ENCODE peak calls at places on chromosomes 13 and 19, in ten cellular contexts. N is H1; L is right atrium auricular region; A is transverse colon; Z is cardiac muscle cell; B is effector memory CD4-positive, alpha-beta T cell; M is thoracic aorta; D is GM23338; W is GM23248; I is spleen. H is an unnamed sample.

GRCh38 chr13:85806553-85807175 is 7.4 kb upstream of the SLITRK6 start:
- DNase-seq in A (no peak), W (peak; percentile 47), L (no peak), M (no peak), Z (peak; percentile 72), B (no peak), I (no peak), D (peak; percentile 82), N (no peak), H (no peak)

GRCh38 chr13:51679616-51680015 is 95.4 kb downstream of the WDFY2 start:
- DNase-seq in M (no peak), L (no peak), I (no peak), A (no peak), W (no peak), D (no peak), N (no peak), Z (no peak), B (no peak), H (no peak)

GRCh38 chr19:18291590-18292459 is 10.4 kb upstream of the JUND start:
- DNase-seq in L (peak; percentile 87), D (peak; percentile 86), I (peak; percentile 98), B (peak; percentile 65), M (peak; percentile 66), Z (peak; percentile 85), A (peak; percentile 90), N (peak; percentile 88), W (peak; percentile 86), H (no peak)

GRCh38 chr13:26956532-26957142 is 196.1 kb upstream of the GPR12 start:
- DNase-seq in B (no peak), W (no peak), D (no peak), I (no peak), L (no peak), A (peak; percentile 72), N (no peak), M (no peak), Z (no peak), H (no peak)

GRCh38 chr19:21823224-21823623 is 12.8 kb downstream of the ZNF43 start:
- DNase-seq in Z (no peak), L (no peak), W (no peak), A (no peak), I (no peak), N (no peak), D (no peak), B (no peak), M (no peak), H (no peak)

GRCh38 chr13:25927966-25928365 is 123.8 kb downstream of the SHISA2 start:
- DNase-seq in M (no peak), A (no peak), W (no peak), N (no peak), Z (no peak), L (no peak), D (no peak), I (no peak), B (no peak), H (no peak)

GRCh38 chr13:40376867-40377266 is 289.6 kb downstream of the FOXO1 start:
- DNase-seq in N (peak; percentile 34), M (no peak), D (no peak), Z (no peak), B (no peak), A (no peak), I (no peak), W (no peak), L (no peak), H (no peak)

GRCh38 chr13:44237276-44237767 is 136.3 kb upstream of the SERP2 start:
- DNase-seq in B (no peak), W (peak; percentile 98), N (no peak), D (no peak), L (peak; percentile 95), M (peak; percentile 51), A (peak; percentile 47), Z (peak; percentile 40), I (no peak), H (no peak)

GRCh38 chr13:24381539-24382265 is 72.3 kb downstream of the C1QTNF9 start:
- DNase-seq in L (no peak), B (no peak), A (no peak), I (no peak), W (peak; percentile 79), M (no peak), Z (no peak), N (peak; percentile 45), D (peak; percentile 35), H (peak; percentile 77)

GRCh38 chr19:31349160-31349881 is at the start of gene TSHZ3:
- DNase-seq in I (peak; percentile 91), M (no peak), A (peak; percentile 72), Z (peak; percentile 61), D (peak; percentile 85), W (peak; percentile 84), L (peak; percentile 80), N (peak; percentile 80), B (no peak), H (no peak)

GRCh38 chr19:6233827-6234511 is 45.8 kb downstream of the MLLT1 start:
- DNase-seq in Z (no peak), I (peak; percentile 89), W (no peak), B (no peak), L (no peak), N (no peak), A (no peak), M (no peak), D (no peak), H (no peak)

GRCh38 chr19:428144-428543 is 19.2 kb upstream of the C2CD4C start:
- DNase-seq in A (no peak), L (no peak), N (no peak), W (no peak), Z (no peak), B (no peak), I (no peak), D (no peak), M (no peak), H (no peak)

GRCh38 chr19:51514866-51515481 is 13.4 kb upstream of the SIGLEC12 start:
- DNase-seq in M (no peak), B (no peak), L (no peak), D (peak; percentile 82), Z (peak; percentile 51), W (peak; percentile 65), I (no peak), A (no peak), N (no peak), H (peak; percentile 70)

DNA sequence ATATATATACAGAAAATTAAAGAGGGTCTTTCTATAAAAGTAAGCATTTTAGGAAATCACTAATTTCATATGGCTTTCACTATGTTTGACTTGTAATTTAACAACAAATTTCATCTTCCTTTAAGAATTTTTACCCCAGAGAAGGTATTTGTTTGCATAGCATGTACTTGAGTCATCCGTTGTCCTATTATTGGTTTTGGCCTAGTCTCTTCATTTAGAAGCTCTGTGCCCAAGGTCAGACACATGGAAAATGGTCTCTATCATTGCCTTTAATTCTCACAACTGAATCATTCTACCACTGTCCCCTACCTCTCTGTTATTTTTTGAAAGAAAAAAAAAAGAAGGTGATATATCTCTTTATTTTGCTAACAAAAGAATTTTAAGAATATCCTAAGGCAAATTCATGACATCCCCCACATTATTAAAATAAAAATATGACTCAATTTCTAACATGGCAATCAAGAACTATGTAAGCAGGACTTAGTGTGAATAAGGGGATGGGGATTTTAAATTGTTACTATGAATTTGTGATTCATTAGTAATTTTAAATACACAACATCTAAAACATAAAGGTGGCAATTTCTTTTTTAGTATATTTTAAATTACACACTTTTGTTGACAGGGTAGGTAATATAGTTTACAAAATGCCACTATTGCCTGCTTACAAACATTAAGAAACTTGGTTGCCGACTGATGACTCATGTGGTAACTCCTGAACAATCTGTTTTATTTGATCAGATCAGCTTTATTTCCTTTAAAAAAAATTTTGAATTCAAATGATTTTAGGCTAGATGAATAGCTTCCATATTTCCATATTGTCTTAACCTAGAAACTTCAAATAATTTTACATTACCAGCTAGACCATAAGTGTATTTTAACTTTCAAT is 13.9 kb downstream of the SLITRK5 start:
- DNase-seq in M (no peak), A (no peak), B (no peak), I (no peak), L (no peak), N (no peak), Z (no peak), D (no peak), W (peak; percentile 21), H (no peak)
- H3K4me1 ChIP-seq in M (no peaks in the 10 kb centered on the region), A (no peaks in the 10 kb centered on the region), B (no peaks in the 10 kb centered on the region), I (no peaks in the 10 kb centered on the region), L (no peaks in the 10 kb centered on the region), N (no peaks in the 10 kb centered on the region), Z (no peaks in the 10 kb centered on the region), D (no peaks in the 10 kb centered on the region), W (no peaks in the 10 kb centered on the region), H (no peaks in the 10 kb centered on the region)

GRCh38 chr19:47520343-47520806 is 5.5 kb upstream of the NAPA start:
- DNase-seq in M (no peak), I (no peak), B (no peak), W (no peak), N (no peak), A (no peak), D (no peak), Z (no peak), L (no peak), H (no peak)
- H3K4me1 ChIP-seq in M (peaks cover 6% of the 10 kb centered on the region), I (peaks cover 38% of the 10 kb centered on the region), B (peaks cover 9% of the 10 kb centered on the region), W (peaks cover 6% of the 10 kb centered on the region), N (no peaks in the 10 kb centered on the region), A (peaks cover 29% of the 10 kb centered on the region), D (peaks cover 9% of the 10 kb centered on the region), Z (no peaks in the 10 kb centered on the region), L (no peaks in the 10 kb centered on the region), H (peaks cover 25% of the 10 kb centered on the region)

DNA sequence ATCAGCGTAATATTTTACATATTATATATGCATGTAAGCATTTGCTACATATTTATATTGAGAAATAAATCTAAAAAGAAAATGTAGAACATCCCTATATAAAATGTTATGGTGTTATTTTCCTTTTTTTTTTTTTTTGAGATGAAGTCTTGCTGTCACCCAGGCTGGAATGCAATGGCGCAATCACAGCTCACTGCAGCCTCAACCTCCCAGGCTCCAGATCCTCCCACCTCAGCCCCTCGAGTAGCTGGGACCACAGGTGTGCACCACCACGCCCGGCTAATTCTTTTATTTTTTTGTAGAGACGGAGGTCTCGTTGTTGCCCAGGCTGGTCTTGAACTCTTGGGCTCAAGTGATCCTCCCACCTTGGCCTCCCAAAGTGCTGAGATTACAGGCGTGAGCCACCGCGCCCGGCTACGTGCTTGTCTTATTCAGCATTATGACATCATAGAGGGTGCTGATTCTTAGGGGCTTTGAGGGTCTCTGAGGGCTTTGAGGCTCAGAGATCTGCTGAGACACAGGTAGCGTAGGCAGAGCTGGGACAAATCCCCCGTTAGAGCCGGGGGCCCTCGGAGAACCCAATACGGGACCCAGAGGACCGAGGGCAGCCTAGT is 101.9 kb downstream of the GADD45B start:
- DNase-seq in L (no peak), D (no peak), M (no peak), N (no peak), Z (no peak), W (no peak), A (no peak), B (no peak), I (peak; percentile 36), H (no peak)
- H3K4me1 ChIP-seq in L (no peaks in the 10 kb centered on the region), D (peaks cover 26% of the 10 kb centered on the region), M (peaks cover 53% of the 10 kb centered on the region), N (peaks cover 9% of the 10 kb centered on the region), Z (peaks cover 7% of the 10 kb centered on the region), W (peaks cover 26% of the 10 kb centered on the region), A (peaks cover 43% of the 10 kb centered on the region), B (peaks cover 10% of the 10 kb centered on the region), I (peaks cover 28% of the 10 kb centered on the region), H (peaks cover 45% of the 10 kb centered on the region)

DNA sequence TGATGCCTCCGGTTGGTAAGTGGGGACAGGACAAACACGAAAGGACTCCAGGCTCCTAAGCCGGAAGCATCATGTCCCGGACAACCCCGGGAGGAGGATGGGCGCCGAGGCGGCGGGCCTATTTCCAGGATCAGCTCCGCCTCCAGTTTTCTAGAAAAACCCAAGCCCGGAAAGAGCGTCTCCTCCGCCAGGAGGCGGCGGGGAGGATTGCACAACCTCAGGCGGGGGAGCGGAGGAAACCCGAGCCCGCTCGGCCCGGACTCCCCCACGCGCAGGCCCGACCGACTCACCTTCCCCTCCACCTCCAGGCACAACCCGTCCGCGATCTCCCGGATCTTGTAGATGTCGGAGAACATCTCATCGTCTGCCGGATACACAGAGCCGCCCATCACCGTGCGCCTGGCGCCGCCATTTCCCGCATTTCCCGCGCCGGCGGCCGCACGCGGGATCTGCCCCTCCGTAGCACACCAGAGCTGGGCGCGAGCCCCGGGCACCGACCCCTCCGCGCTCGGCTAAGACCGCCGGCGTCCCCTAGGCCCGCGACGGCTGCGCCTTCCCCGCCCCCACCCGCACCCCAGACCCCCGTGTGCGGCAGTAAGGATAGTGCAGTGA is 455 bp downstream of the TPT1 start:
- DNase-seq in I (peak; percentile 96), A (peak; percentile 92), L (peak; percentile 94), W (peak; percentile 97), M (peak; percentile 66), D (peak; percentile 93), N (peak; percentile 79), B (peak; percentile 74), Z (peak; percentile 92), H (peak; percentile 97)
- H3K4me1 ChIP-seq in I (peaks cover 62% of the 10 kb centered on the region), A (peaks cover 58% of the 10 kb centered on the region), L (no peaks in the 10 kb centered on the region), W (peaks cover 46% of the 10 kb centered on the region), M (peaks cover 57% of the 10 kb centered on the region), D (peaks cover 26% of the 10 kb centered on the region), N (peaks cover 3% of the 10 kb centered on the region), B (peaks cover 33% of the 10 kb centered on the region), Z (peaks cover 13% of the 10 kb centered on the region), H (peaks cover 51% of the 10 kb centered on the region)